ENCODE peak calls at places on chromosomes 7 and 10, in eight cellular contexts. P is A549, L is spleen, T is uterus, A is prostate gland, V is stomach, I is esophagus squamous epithelium, O is ovary. Y is an unnamed sample.

GRCh38 chr10:122692744-122693143 is 6.9 kb downstream of the C10orf120 start:
- DNase-seq in P (no peak), L (no peak), T (no peak), A (no peak), V (no peak), I (no peak), O (no peak), Y (no peak)

GRCh38 chr7:145729701-145730100 is 386.9 kb upstream of the CNTNAP2 start:
- DNase-seq in P (no peak), L (no peak), T (no peak), A (no peak), V (no peak), I (no peak), O (no peak), Y (no peak)

GRCh38 chr10:11018426-11018818 is 750 bp downstream of the CELF2 start:
- DNase-seq in P (no peak), L (peak), T (no peak), A (no peak), V (no peak), I (no peak), O (peak), Y (peak)

GRCh38 chr10:24208661-24209420 is at the start of gene KIAA1217:
- DNase-seq in P (no peak), L (peak), T (peak), A (peak), V (peak), I (no peak), O (peak), Y (peak)

GRCh38 chr7:5667391-5667790 is 114.1 kb downstream of the RNF216 start:
- DNase-seq in P (no peak), L (no peak), T (no peak), A (peak), V (peak), I (no peak), O (no peak), Y (peak)

GRCh38 chr7:54985405-54986360 is 33.1 kb upstream of the EGFR start:
- DNase-seq in P (peak), L (no peak), T (no peak), A (no peak), V (no peak), I (no peak), O (no peak), Y (no peak)

GRCh38 chr7:132472463-132473120 is 103.7 kb downstream of the PLXNA4 start:
- DNase-seq in P (no peak), L (no peak), T (peak), A (no peak), V (no peak), I (no peak), O (peak), Y (peak)

GRCh38 chr10:5387169-5387568 is 17.5 kb downstream of the TUBAL3 start:
- DNase-seq in P (no peak), L (no peak), T (no peak), A (no peak), V (no peak), I (no peak), O (no peak), Y (no peak)

GRCh38 chr10:67664936-67665335 is 31.1 kb downstream of the CTNNA3 start:
- DNase-seq in P (no peak), L (no peak), T (no peak), A (no peak), V (no peak), I (no peak), O (no peak), Y (no peak)

GRCh38 chr7:80699030-80699638 is 60.7 kb downstream of the CD36 start:
- DNase-seq in P (peak), L (no peak), T (no peak), A (no peak), V (no peak), I (no peak), O (no peak), Y (no peak)

GRCh38 chr7:39407139-39407538 is 159.1 kb upstream of the YAE1 start:
- DNase-seq in P (no peak), L (no peak), T (no peak), A (no peak), V (no peak), I (no peak), O (no peak), Y (no peak)

GRCh38 chr7:15140431-15140830 is 237.9 kb upstream of the DGKB start:
- DNase-seq in P (no peak), L (no peak), T (no peak), A (no peak), V (no peak), I (no peak), O (no peak), Y (no peak)

GRCh38 chr10:59991661-59992060 is 85.3 kb upstream of the CCDC6 start:
- DNase-seq in P (peak), L (no peak), T (peak), A (peak), V (peak), I (no peak), O (no peak), Y (peak)

GRCh38 chr7:157520249-157520648 is 183.4 kb downstream of the DNAJB6 start:
- DNase-seq in P (no peak), L (peak), T (no peak), A (no peak), V (no peak), I (no peak), O (peak), Y (no peak)

GRCh38 chr7:122532406-122533269 is 166.3 kb downstream of the RNF133 start:
- DNase-seq in P (no peak), L (no peak), T (no peak), A (no peak), V (no peak), I (no peak), O (no peak), Y (no peak)

GRCh38 chr10:123995461-123996131 is 97.8 kb downstream of the CHST15 start:
- DNase-seq in P (peak), L (peak), T (peak), A (no peak), V (peak), I (no peak), O (peak), Y (peak)

GRCh38 chr7:105098863-105099515 is 85.0 kb downstream of the KMT2E start:
- DNase-seq in P (no peak), L (no peak), T (no peak), A (no peak), V (no peak), I (no peak), O (no peak), Y (no peak)

GRCh38 chr10:46541735-46542566 is 14.5 kb downstream of the GPRIN2 start:
- DNase-seq in P (peak), L (peak), T (no peak), A (no peak), V (peak), I (no peak), O (no peak), Y (no peak)

GRCh38 chr10:75662715-75663114 is 231.3 kb downstream of the LRMDA start:
- DNase-seq in P (no peak), L (no peak), T (peak), A (peak), V (no peak), I (no peak), O (peak), Y (peak)

GRCh38 chr7:118502235-118502634 is 277.7 kb downstream of the ANKRD7 start:
- DNase-seq in P (no peak), L (no peak), T (no peak), A (no peak), V (no peak), I (no peak), O (no peak), Y (no peak)

GRCh38 chr7:28002638-28003037 is 178.0 kb downstream of the JAZF1 start:
- DNase-seq in P (peak), L (no peak), T (no peak), A (no peak), V (no peak), I (no peak), O (no peak), Y (no peak)

GRCh38 chr10:123139521-123140163 is 3.9 kb downstream of the HMX3 start:
- DNase-seq in P (peak), L (no peak), T (no peak), A (no peak), V (peak), I (no peak), O (no peak), Y (peak)

GRCh38 chr10:28411648-28412047 is 108.8 kb upstream of the MPP7 start:
- DNase-seq in P (peak), L (no peak), T (no peak), A (no peak), V (no peak), I (no peak), O (no peak), Y (no peak)

GRCh38 chr7:44128721-44129582 is 5.6 kb upstream of the POLD2 start:
- DNase-seq in P (no peak), L (no peak), T (no peak), A (no peak), V (no peak), I (no peak), O (no peak), Y (no peak)

GRCh38 chr7:4302203-4302905 is 379.7 kb upstream of the FOXK1 start:
- DNase-seq in P (no peak), L (peak), T (no peak), A (no peak), V (no peak), I (no peak), O (no peak), Y (no peak)

GRCh38 chr7:119545118-119545517 is 727.9 kb upstream of the KCND2 start:
- DNase-seq in P (peak), L (no peak), T (no peak), A (no peak), V (no peak), I (no peak), O (no peak), Y (no peak)

GRCh38 chr7:129652914-129653313 is 41.4 kb downstream of the NRF1 start:
- DNase-seq in P (no peak), L (no peak), T (no peak), A (no peak), V (no peak), I (no peak), O (no peak), Y (no peak)

GRCh38 chr7:92768501-92769360 is 67.6 kb downstream of the CDK6 start:
- DNase-seq in P (no peak), L (no peak), T (no peak), A (no peak), V (no peak), I (no peak), O (no peak), Y (no peak)

GRCh38 chr10:124369066-124369465 is 49.7 kb downstream of the OAT start:
- DNase-seq in P (no peak), L (no peak), T (no peak), A (no peak), V (no peak), I (no peak), O (no peak), Y (no peak)

GRCh38 chr7:3955751-3956696 is 655.0 kb downstream of the SDK1 start:
- DNase-seq in P (peak), L (no peak), T (no peak), A (peak), V (no peak), I (no peak), O (no peak), Y (no peak)

GRCh38 chr7:22372863-22373262 is 15.9 kb upstream of the RAPGEF5 start:
- DNase-seq in P (no peak), L (no peak), T (no peak), A (no peak), V (peak), I (no peak), O (no peak), Y (peak)

GRCh38 chr7:98651760-98652159 is 34.7 kb downstream of the NPTX2 start:
- DNase-seq in P (no peak), L (peak), T (no peak), A (no peak), V (no peak), I (no peak), O (no peak), Y (peak)
- H3K27ac ChIP-seq in P (no peak), L (no peak), T (no peak), A (no peak), V (no peak), I (no peak), O (no peak), Y (no peak)

DNA sequence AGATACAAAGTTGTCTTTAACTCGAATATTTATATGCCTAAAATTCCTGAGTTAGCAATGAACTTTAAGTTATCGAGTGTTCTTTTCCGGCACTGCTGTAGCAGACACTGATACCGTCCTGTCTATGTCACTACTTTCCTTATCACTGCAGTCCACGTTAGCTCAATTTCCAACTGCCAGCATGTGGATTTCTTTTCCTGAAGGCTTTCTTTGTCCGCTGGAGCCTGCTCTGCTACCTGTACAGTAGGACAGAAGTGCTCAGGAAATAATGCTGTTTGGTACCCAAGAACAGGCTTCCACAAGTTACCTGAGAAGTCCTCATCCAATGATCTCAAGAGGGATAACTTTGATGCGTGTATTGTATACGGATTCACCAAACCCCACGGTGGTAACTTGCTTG is 329.4 kb downstream of the NXPH1 start:
- DNase-seq in P (no peak), L (no peak), T (no peak), A (no peak), V (no peak), I (no peak), O (no peak), Y (no peak)
- TF ChIP-seq POLR2A in P (no peak), L (no peak), T (no peak), A (no peak), V (no peak), I (no peak), O (no peak), Y (no peak)

GRCh38 chr10:73044378-73045285 is 52.0 kb downstream of the P4HA1 start:
- DNase-seq in P (peak), L (no peak), T (no peak), A (no peak), V (no peak), I (no peak), O (no peak), Y (no peak)
- H3K27ac ChIP-seq in P (peak), L (no peak), T (peak), A (peak), V (no peak), I (peak), O (peak), Y (peak)

GRCh38 chr7:140061607-140061930 is 1.2 kb downstream of the PARP12 start:
- DNase-seq in P (no peak), L (no peak), T (no peak), A (no peak), V (no peak), I (no peak), O (no peak), Y (no peak)

GRCh38 chr7:140060788-140061606 is 1.8 kb downstream of the PARP12 start:
- DNase-seq in P (no peak), L (no peak), T (no peak), A (no peak), V (peak), I (no peak), O (peak), Y (peak)

GRCh38 chr7:140060243-140060630 is 2.5 kb downstream of the PARP12 start:
- DNase-seq in P (no peak), L (no peak), T (no peak), A (no peak), V (no peak), I (no peak), O (no peak), Y (no peak)

GRCh38 chr7:140062118-140062527 is 628 bp downstream of the PARP12 start:
- DNase-seq in P (peak), L (peak), T (no peak), A (no peak), V (no peak), I (no peak), O (no peak), Y (peak)

DNA sequence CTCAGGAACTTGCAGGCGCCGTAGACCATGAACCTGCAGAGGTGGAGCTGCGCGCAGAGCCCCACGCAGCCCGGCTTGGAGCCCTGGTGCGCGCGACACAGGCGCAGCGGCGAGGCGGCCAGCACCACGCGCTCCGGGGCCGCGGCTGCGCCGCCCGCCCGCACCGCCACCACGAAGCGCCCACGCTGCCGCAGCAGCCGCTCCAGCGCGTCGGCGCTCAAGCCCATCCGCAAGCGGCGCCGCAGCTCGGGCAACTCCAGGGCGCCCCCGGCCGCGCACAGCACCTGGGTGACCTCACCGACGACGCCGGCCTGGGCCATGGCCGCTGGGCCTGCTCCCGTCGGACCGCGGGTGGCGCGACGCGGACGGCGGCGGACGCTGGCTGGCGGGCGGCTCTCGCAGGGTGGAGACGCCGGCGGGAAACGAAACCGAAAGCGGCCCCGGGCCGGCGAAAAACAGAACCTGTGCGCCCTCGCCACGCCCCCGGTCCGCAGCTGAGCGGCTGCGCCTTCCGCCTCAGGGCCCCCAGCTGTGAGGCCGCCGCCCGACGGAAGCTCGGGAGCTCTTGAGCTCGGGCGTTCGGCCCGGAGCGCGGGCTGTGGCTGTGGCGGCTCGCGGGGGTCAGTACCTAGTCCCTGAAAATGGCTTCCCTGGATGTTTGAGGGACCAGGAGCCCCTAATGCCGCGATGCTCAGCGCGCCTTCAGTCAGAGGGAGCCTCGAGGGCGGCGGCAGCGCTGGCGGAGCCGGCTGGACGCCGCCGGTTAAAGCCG is at the start of gene PARP12:
- DNase-seq in P (peak), L (peak), T (peak), A (peak), V (peak), I (peak), O (peak), Y (peak)
- TF ChIP-seq POLR2A in P (peak), L (peak), T (no peak), A (peak), V (no peak), I (peak), O (no peak), Y (no peak)

DNA sequence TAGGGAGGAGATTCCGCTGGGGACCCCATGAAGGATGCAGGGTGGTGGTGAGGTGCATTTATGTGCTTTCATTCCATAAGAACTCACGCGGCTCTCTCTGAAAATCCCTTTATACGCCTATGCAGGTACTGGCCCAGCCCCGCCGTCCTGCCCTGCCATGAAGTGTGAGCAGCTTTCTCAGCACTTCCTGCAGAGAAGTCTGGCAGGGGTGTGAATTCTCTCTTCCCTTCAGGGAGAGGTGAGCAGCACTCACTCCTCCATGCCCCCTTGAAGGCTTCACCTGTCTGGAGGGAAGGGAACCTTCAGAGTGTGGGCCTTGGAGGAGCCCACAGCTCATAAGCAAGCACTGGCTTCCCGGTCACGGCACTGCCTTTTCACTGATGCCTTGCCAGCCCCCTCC is 34.0 kb downstream of the PPP2R2D start:
- DNase-seq in P (no peak), L (peak), T (no peak), A (no peak), V (peak), I (no peak), O (no peak), Y (no peak)
- H3K27ac ChIP-seq in P (no peak), L (peak), T (no peak), A (no peak), V (no peak), I (no peak), O (no peak), Y (no peak)

DNA sequence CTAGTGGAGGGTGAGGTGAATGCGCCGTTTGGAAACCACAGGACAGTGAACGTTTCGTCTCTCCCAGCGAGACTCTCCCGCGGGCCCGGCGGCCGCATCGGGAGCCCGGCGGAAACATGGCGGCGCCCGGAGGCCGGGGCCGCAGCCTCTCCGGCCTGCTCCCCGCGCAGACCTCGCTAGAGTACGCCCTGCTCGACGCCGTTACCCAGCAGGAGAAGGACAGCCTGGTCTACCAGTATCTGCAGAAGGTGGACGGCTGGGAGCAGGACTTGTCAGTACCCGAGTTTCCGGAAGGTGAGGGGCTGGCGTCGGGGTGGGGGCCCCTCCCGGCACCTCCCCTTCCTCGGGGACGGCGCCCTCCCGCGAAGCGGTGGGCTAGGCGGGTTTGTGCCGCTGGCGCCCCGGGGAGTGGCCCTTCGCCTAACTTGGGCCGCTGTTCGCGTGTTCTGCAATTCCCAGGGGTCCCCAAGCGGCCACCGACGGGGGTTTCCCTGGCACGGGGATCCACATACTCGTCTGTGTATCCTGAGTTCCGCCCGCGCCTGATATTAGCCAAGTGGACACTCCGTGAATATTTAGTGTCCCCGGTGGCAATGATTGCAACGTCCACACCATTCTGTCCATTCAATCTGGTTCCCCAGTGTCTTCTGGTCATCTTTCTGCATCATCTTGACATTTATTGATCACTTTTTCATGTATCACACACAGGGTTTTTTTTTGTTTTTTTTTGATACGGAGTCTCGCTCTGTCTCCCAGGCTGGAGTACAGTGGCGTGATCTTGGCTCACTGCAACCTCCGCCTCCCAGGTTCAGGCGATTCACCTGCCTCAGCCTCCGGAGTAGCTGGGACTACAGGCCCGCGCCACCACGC is 531 bp downstream of the NHLRC2 start:
- DNase-seq in P (peak), L (peak), T (peak), A (peak), V (peak), I (no peak), O (no peak), Y (peak)
- TF ChIP-seq POLR2A in P (peak), L (no peak), T (no peak), A (no peak), V (no peak), I (no peak), O (no peak), Y (no peak)

DNA sequence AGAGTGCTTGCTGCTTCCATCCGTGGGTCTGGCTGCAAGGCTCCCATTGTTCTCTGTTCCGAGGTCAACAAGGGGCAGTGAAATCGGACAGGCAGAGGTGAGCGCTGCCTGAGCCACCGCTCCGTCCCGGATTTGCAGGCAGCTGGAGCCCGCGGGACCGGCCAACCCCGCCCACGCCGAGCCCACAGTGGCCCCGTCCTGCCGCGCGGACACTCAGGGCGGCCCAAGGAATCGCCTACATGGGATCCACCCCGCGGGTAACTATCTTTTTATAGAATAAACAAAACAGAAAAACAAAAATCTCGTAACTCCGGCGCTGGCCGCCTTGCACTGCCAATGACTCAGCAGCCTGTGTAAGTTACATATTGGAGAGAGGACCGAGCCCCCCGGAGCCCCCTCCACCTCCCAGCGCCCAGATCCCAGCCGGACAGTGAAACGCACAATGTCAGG is 1.9 kb downstream of the BNIP3 start:
- DNase-seq in P (no peak), L (peak), T (peak), A (peak), V (peak), I (no peak), O (peak), Y (peak)
- H3K27ac ChIP-seq in P (no peak), L (no peak), T (no peak), A (peak), V (no peak), I (peak), O (peak), Y (peak)